ENCODE peak calls at places on chromosome 2, in six cellular contexts. One of them, this sample, is unnamed.
A peak's percentile ranks its signal among the peaks of the same experiment; 100 is the strongest.

GRCh38 chr2:230346465-230346864 is 19.5 kb downstream of the SP140L start:
- DNase-seq in A172: no peak
- DNase-seq in activated naive CD4-positive, alpha-beta T cell treated with Interleukin-2 at 50 U/mL for 16 hours: no peak
- DNase-seq in stimulated activated CD4-positive, alpha-beta T cell treated with anti-CD3 and anti-CD28 coated beads, Interleukin-12 subunit alpha, Interleukin-12 subunit beta, amount 100 ng/mL, for 24 hours: no peak
- DNase-seq in stimulated activated CD8-positive, alpha-beta memory T cell treated with anti-CD3 and anti-CD28 coated beads, Interleukin-4, amount 100 ng/mL, for 1 hour: no peak
- DNase-seq in T-helper 9 cell: no peak
- DNase-seq in this sample: no peak

GRCh38 chr2:43105586-43106562 is 120.5 kb downstream of the ZFP36L2 start:
- DNase-seq in A172: no peak
- DNase-seq in activated naive CD4-positive, alpha-beta T cell treated with Interleukin-2 at 50 U/mL for 16 hours: no peak
- DNase-seq in stimulated activated CD4-positive, alpha-beta T cell treated with anti-CD3 and anti-CD28 coated beads, Interleukin-12 subunit alpha, Interleukin-12 subunit beta, amount 100 ng/mL, for 24 hours: no peak
- DNase-seq in stimulated activated CD8-positive, alpha-beta memory T cell treated with anti-CD3 and anti-CD28 coated beads, Interleukin-4, amount 100 ng/mL, for 1 hour: no peak
- DNase-seq in T-helper 9 cell: no peak
- DNase-seq in this sample: no peak

GRCh38 chr2:195648780-195649179 is 8.2 kb upstream of the SLC39A10 start:
- DNase-seq in A172: no peak
- DNase-seq in activated naive CD4-positive, alpha-beta T cell treated with Interleukin-2 at 50 U/mL for 16 hours: no peak
- DNase-seq in stimulated activated CD4-positive, alpha-beta T cell treated with anti-CD3 and anti-CD28 coated beads, Interleukin-12 subunit alpha, Interleukin-12 subunit beta, amount 100 ng/mL, for 24 hours: no peak
- DNase-seq in stimulated activated CD8-positive, alpha-beta memory T cell treated with anti-CD3 and anti-CD28 coated beads, Interleukin-4, amount 100 ng/mL, for 1 hour: no peak
- DNase-seq in T-helper 9 cell: no peak
- DNase-seq in this sample: no peak

GRCh38 chr2:199278099-199278498 is 179.6 kb downstream of the SATB2 start:
- DNase-seq in A172: no peak
- DNase-seq in activated naive CD4-positive, alpha-beta T cell treated with Interleukin-2 at 50 U/mL for 16 hours: no peak
- DNase-seq in stimulated activated CD4-positive, alpha-beta T cell treated with anti-CD3 and anti-CD28 coated beads, Interleukin-12 subunit alpha, Interleukin-12 subunit beta, amount 100 ng/mL, for 24 hours: no peak
- DNase-seq in stimulated activated CD8-positive, alpha-beta memory T cell treated with anti-CD3 and anti-CD28 coated beads, Interleukin-4, amount 100 ng/mL, for 1 hour: no peak
- DNase-seq in T-helper 9 cell: no peak
- DNase-seq in this sample: no peak

GRCh38 chr2:192190474-192190873 is 4.3 kb downstream of the TMEFF2 start:
- DNase-seq in A172: peak; percentile 38
- DNase-seq in activated naive CD4-positive, alpha-beta T cell treated with Interleukin-2 at 50 U/mL for 16 hours: no peak
- DNase-seq in stimulated activated CD4-positive, alpha-beta T cell treated with anti-CD3 and anti-CD28 coated beads, Interleukin-12 subunit alpha, Interleukin-12 subunit beta, amount 100 ng/mL, for 24 hours: no peak
- DNase-seq in stimulated activated CD8-positive, alpha-beta memory T cell treated with anti-CD3 and anti-CD28 coated beads, Interleukin-4, amount 100 ng/mL, for 1 hour: no peak
- DNase-seq in T-helper 9 cell: no peak
- DNase-seq in this sample: no peak

GRCh38 chr2:156334496-156335478 is 2.3 kb upstream of the NR4A2 start:
- DNase-seq in A172: peak; percentile 79
- DNase-seq in activated naive CD4-positive, alpha-beta T cell treated with Interleukin-2 at 50 U/mL for 16 hours: peak; percentile 86
- DNase-seq in stimulated activated CD4-positive, alpha-beta T cell treated with anti-CD3 and anti-CD28 coated beads, Interleukin-12 subunit alpha, Interleukin-12 subunit beta, amount 100 ng/mL, for 24 hours: peak; percentile 76
- DNase-seq in stimulated activated CD8-positive, alpha-beta memory T cell treated with anti-CD3 and anti-CD28 coated beads, Interleukin-4, amount 100 ng/mL, for 1 hour: peak; percentile 78
- DNase-seq in T-helper 9 cell: peak; percentile 83
- DNase-seq in this sample: peak; percentile 86

GRCh38 chr2:68119504-68119903 is 38.2 kb upstream of the PNO1 start:
- DNase-seq in A172: no peak
- DNase-seq in activated naive CD4-positive, alpha-beta T cell treated with Interleukin-2 at 50 U/mL for 16 hours: no peak
- DNase-seq in stimulated activated CD4-positive, alpha-beta T cell treated with anti-CD3 and anti-CD28 coated beads, Interleukin-12 subunit alpha, Interleukin-12 subunit beta, amount 100 ng/mL, for 24 hours: no peak
- DNase-seq in stimulated activated CD8-positive, alpha-beta memory T cell treated with anti-CD3 and anti-CD28 coated beads, Interleukin-4, amount 100 ng/mL, for 1 hour: no peak
- DNase-seq in T-helper 9 cell: no peak
- DNase-seq in this sample: no peak

GRCh38 chr2:146721486-146721885 is 1123.3 kb upstream of the ACVR2A start:
- DNase-seq in A172: no peak
- DNase-seq in activated naive CD4-positive, alpha-beta T cell treated with Interleukin-2 at 50 U/mL for 16 hours: no peak
- DNase-seq in stimulated activated CD4-positive, alpha-beta T cell treated with anti-CD3 and anti-CD28 coated beads, Interleukin-12 subunit alpha, Interleukin-12 subunit beta, amount 100 ng/mL, for 24 hours: no peak
- DNase-seq in stimulated activated CD8-positive, alpha-beta memory T cell treated with anti-CD3 and anti-CD28 coated beads, Interleukin-4, amount 100 ng/mL, for 1 hour: no peak
- DNase-seq in T-helper 9 cell: no peak
- DNase-seq in this sample: no peak

GRCh38 chr2:189702071-189702470 is 27.6 kb downstream of the ANKAR start:
- DNase-seq in A172: no peak
- DNase-seq in activated naive CD4-positive, alpha-beta T cell treated with Interleukin-2 at 50 U/mL for 16 hours: no peak
- DNase-seq in stimulated activated CD4-positive, alpha-beta T cell treated with anti-CD3 and anti-CD28 coated beads, Interleukin-12 subunit alpha, Interleukin-12 subunit beta, amount 100 ng/mL, for 24 hours: no peak
- DNase-seq in stimulated activated CD8-positive, alpha-beta memory T cell treated with anti-CD3 and anti-CD28 coated beads, Interleukin-4, amount 100 ng/mL, for 1 hour: no peak
- DNase-seq in T-helper 9 cell: no peak
- DNase-seq in this sample: no peak

GRCh38 chr2:21041943-21042707 is 1.7 kb downstream of the APOB start:
- DNase-seq in A172: no peak
- DNase-seq in activated naive CD4-positive, alpha-beta T cell treated with Interleukin-2 at 50 U/mL for 16 hours: no peak
- DNase-seq in stimulated activated CD4-positive, alpha-beta T cell treated with anti-CD3 and anti-CD28 coated beads, Interleukin-12 subunit alpha, Interleukin-12 subunit beta, amount 100 ng/mL, for 24 hours: no peak
- DNase-seq in stimulated activated CD8-positive, alpha-beta memory T cell treated with anti-CD3 and anti-CD28 coated beads, Interleukin-4, amount 100 ng/mL, for 1 hour: no peak
- DNase-seq in T-helper 9 cell: no peak
- DNase-seq in this sample: no peak

GRCh38 chr2:238970553-238971081 is 122.7 kb downstream of the TWIST2 start:
- DNase-seq in A172: peak; percentile 72
- DNase-seq in activated naive CD4-positive, alpha-beta T cell treated with Interleukin-2 at 50 U/mL for 16 hours: peak; percentile 46
- DNase-seq in stimulated activated CD4-positive, alpha-beta T cell treated with anti-CD3 and anti-CD28 coated beads, Interleukin-12 subunit alpha, Interleukin-12 subunit beta, amount 100 ng/mL, for 24 hours: no peak
- DNase-seq in stimulated activated CD8-positive, alpha-beta memory T cell treated with anti-CD3 and anti-CD28 coated beads, Interleukin-4, amount 100 ng/mL, for 1 hour: no peak
- DNase-seq in T-helper 9 cell: peak; percentile 31
- DNase-seq in this sample: peak; percentile 16